ENCODE peak calls at places on chromosome 21, in six cellular contexts. L is fibroblast of lung; E is A549; W is OCI-LY7; Q is CD8-positive, alpha-beta T cell; F is prostate gland. D is an unnamed sample.

GRCh38 chr21:42746593-42747266 is 93.3 kb downstream of the PDE9A start:
- DNase-seq in L (no peak), E (no peak), W (peak; percentile 59), Q (peak; percentile 82), F (no peak), D (no peak)

GRCh38 chr21:34630536-34631143 is 15.7 kb upstream of the RCAN1 start:
- DNase-seq in L (peak; percentile 69), E (peak; percentile 41), W (peak; percentile 64), Q (no peak), F (peak; percentile 22), D (peak; percentile 76)

GRCh38 chr21:32414579-32415358 is 2.3 kb downstream of the EVA1C start:
- DNase-seq in L (peak; percentile 70), E (no peak), W (no peak), Q (no peak), F (no peak), D (no peak)

GRCh38 chr21:41761211-41762181 is 5.4 kb downstream of the RIPK4 start:
- DNase-seq in L (no peak), E (no peak), W (no peak), Q (no peak), F (peak; percentile 72), D (no peak)

GRCh38 chr21:16169102-16169511 is 439.3 kb downstream of the USP25 start:
- DNase-seq in L (peak; percentile 63), E (no peak), W (no peak), Q (no peak), F (no peak), D (no peak)

GRCh38 chr21:33901421-33902288 is 13.9 kb downstream of the ATP5PO start:
- DNase-seq in L (peak; percentile 63), E (no peak), W (peak; percentile 24), Q (no peak), F (peak; percentile 20), D (peak; percentile 39)

GRCh38 chr21:41706678-41707077 is 60.2 kb downstream of the RIPK4 start:
- DNase-seq in L (peak; percentile 9), E (no peak), W (no peak), Q (no peak), F (no peak), D (peak; percentile 16)

GRCh38 chr21:41373253-41373652 is 11.4 kb downstream of the MX2 start:
- DNase-seq in L (no peak), E (no peak), W (no peak), Q (no peak), F (no peak), D (no peak)

GRCh38 chr21:23217597-23217996 is 2219.4 kb downstream of the NCAM2 start:
- DNase-seq in L (no peak), E (no peak), W (no peak), Q (no peak), F (no peak), D (no peak)

GRCh38 chr21:28834335-28835238 is 158.1 kb downstream of the LTN1 start:
- DNase-seq in L (no peak), E (no peak), W (no peak), Q (no peak), F (no peak), D (no peak)

GRCh38 chr21:39676054-39676771 is 63.5 kb downstream of the B3GALT5 start:
- DNase-seq in L (no peak), E (peak; percentile 25), W (no peak), Q (no peak), F (peak; percentile 50), D (peak; percentile 87)

GRCh38 chr21:33924079-33924765 is 8.6 kb upstream of the ATP5PO start:
- DNase-seq in L (peak; percentile 81), E (peak; percentile 48), W (peak; percentile 91), Q (peak; percentile 97), F (peak; percentile 85), D (peak; percentile 91)

GRCh38 chr21:19781881-19782652 is 1216.1 kb upstream of the NCAM2 start:
- DNase-seq in L (no peak), E (no peak), W (no peak), Q (no peak), F (no peak), D (no peak)

GRCh38 chr21:17270234-17270633 is 242.6 kb upstream of the CXADR start:
- DNase-seq in L (peak; percentile 71), E (peak; percentile 4), W (peak; percentile 12), Q (no peak), F (peak; percentile 31), D (no peak)

GRCh38 chr21:27418338-27418737 is 451.4 kb upstream of the ADAMTS5 start:
- DNase-seq in L (peak; percentile 58), E (no peak), W (no peak), Q (no peak), F (no peak), D (no peak)

GRCh38 chr21:37711294-37711844 is 204.9 kb downstream of the KCNJ6 start:
- DNase-seq in L (no peak), E (no peak), W (no peak), Q (no peak), F (no peak), D (no peak)

GRCh38 chr21:37072239-37072987 is 458 bp downstream of the PIGP start:
- DNase-seq in L (no peak), E (peak; percentile 25), W (no peak), Q (no peak), F (peak; percentile 72), D (no peak)

GRCh38 chr21:33836408-33836807 is 79.2 kb downstream of the ATP5PO start:
- DNase-seq in L (no peak), E (no peak), W (no peak), Q (no peak), F (no peak), D (no peak)

GRCh38 chr21:26806734-26807372 is 38.4 kb downstream of the ADAMTS1 start:
- DNase-seq in L (peak; percentile 49), E (no peak), W (no peak), Q (no peak), F (no peak), D (no peak)

GRCh38 chr21:25735895-25736597 is 1.3 kb downstream of the GABPA start:
- DNase-seq in L (peak; percentile 54), E (no peak), W (peak; percentile 32), Q (no peak), F (no peak), D (peak; percentile 26)

DNA sequence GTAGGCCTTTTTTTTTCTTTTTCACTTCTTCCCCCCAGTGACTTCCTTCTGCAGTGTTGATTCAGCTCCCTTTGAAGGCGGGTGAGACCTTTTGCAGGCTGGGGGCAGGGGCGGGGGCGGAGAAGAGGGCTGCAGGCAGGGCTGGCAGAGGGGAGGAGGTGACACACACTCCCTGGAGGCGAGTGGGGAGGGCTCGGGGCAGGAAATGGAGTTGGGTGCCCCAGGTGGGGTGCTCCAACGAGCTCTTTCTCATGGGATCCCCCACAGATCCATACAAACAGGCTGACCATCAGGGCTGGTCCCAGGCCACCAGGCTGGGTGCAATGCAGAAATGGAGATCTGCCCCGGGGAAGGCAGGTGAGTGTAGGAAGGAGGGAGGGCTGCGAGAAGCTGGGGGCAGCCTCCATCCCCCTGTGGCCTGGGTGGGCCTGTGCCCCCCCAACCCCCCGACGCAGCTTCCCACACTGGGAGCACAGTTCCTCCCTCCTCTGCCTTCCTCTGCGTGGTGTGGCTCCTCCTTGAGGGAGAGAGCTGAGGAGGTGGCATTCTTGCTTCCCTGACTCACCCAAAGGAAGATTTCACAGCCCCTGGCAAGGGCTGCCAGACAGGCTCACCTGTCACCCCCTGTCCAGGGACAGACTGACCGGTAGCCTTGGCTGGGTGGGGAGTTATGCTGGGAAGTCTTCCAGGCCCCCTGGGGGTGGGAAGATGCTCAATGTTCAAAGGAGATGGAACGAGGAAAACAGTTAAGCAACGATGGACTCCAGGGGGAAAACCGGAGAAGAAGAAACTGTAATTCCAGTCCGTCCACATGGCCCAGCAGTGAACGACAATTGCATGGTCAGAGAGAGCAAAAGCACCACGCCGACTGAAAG is 7.1 kb upstream of the ITGB2 start:
- DNase-seq in L (no peak), E (peak; percentile 71), W (peak; percentile 73), Q (peak; percentile 93), F (no peak), D (peak; percentile 89)
- H3K4me3 ChIP-seq in L (no peak overlapping the region), E (peak overlapping the region; percentile 35), W (peak overlapping the region; percentile 51), Q (peak overlapping the region; percentile 92), F (no peak overlapping the region), D (peak overlapping the region; percentile 82)

GRCh38 chr21:18382141-18382540 is 21.4 kb downstream of the TMPRSS15 start:
- DNase-seq in L (no peak), E (no peak), W (peak; percentile 78), Q (no peak), F (no peak), D (no peak)

GRCh38 chr21:18384771-18385170 is 18.8 kb downstream of the TMPRSS15 start:
- DNase-seq in L (no peak), E (no peak), W (peak; percentile 52), Q (no peak), F (no peak), D (peak; percentile 3)

DNA sequence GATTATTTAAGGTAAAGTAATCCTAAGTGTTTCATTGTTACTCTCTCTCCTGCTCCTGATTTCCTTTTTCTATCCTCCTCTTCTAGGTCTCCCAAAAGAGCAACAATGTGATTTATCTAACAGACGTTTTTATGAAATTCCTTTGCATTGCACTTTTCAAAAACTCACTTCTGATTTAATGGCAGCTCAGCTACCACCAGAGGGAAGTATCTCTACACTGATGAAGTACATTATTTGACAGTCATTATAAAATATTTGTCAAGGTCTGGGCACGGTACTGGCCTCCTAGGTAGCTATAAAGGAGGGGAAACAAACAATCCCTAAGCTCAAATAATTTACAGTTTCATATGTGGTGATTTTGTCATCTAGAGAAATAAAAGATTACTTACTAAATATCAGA is 15.6 kb downstream of the TMPRSS15 start:
- DNase-seq in L (no peak), E (no peak), W (peak; percentile 56), Q (no peak), F (no peak), D (no peak)
- TF ChIP-seq CTCF in L (no peak), E (no peak), W (peak; percentile 78), Q (no peak), F (no peak), D (no peak)

DNA sequence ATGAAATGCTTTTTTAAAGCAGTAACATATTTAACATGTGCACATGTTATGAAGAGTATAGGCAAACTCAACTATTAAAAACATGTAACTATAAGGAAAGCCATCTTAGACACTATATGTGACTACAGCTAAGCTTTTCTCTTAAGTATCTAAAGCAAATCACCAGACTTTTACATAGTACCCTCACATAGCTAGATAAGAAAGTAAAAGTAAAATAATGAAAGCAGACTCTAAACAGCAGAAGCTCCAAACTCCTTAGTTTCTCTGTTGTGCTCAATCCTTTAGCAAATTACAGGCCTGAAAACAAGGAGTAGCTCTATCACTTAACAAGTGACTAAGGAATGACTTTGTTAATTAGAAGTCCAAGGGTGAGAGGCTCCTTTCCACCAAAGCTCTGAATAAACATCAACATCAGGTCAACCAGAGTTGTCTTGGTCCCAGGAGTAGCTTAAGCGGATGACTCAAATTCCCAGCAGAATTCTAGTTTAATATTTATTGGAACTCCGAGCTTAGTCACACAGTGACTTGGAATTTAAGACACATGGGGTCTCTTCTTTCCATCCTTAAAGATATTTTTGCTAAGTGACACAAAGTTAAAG is 6.0 kb downstream of the NRIP1 start:
- DNase-seq in L (peak; percentile 49), E (peak; percentile 5), W (no peak), Q (no peak), F (no peak), D (no peak)
- H3K4me3 ChIP-seq in L (peak overlapping the region; percentile 46), E (peak overlapping the region; percentile 30), W (no peak overlapping the region), Q (no peak overlapping the region), F (no peak overlapping the region), D (peak overlapping the region; percentile 15)

GRCh38 chr21:35933466-35933865 is 126.9 kb downstream of the SETD4 start:
- DNase-seq in L (peak; percentile 82), E (no peak), W (peak; percentile 4), Q (no peak), F (no peak), D (peak; percentile 15)
- TF ChIP-seq CTCF in L (peak; percentile 40), E (no peak), W (peak; percentile 53), Q (no peak), F (no peak), D (no peak)

D was measured in GM12865.